ENCODE peak calls at places on chromosomes 2 and 18, in five cellular contexts. One of them, this sample, is unnamed.

GRCh38 chr18:50559750-50560680 is at the start of gene MAPK4:
- DNase-seq in NCI-H524 treated with DMSO at 0.1 percent for 48 hours: no peak
- DNase-seq in cardiac fibroblast: peak; percentile 35
- DNase-seq in activated T-cell treated with anti-CD3 and anti-CD28 coated beads for 1 hour: no peak
- DNase-seq in activated naive CD4-positive, alpha-beta T cell treated with anti-CD3 and anti-CD28 coated beads, Interleukin-2, amount 50 U/mL, for 72 hours: peak; percentile 24
- DNase-seq in this sample: peak; percentile 40

GRCh38 chr2:854460-854859 is 96.2 kb upstream of the SNTG2 start:
- DNase-seq in NCI-H524 treated with DMSO at 0.1 percent for 48 hours: no peak
- DNase-seq in cardiac fibroblast: peak; percentile 8
- DNase-seq in activated T-cell treated with anti-CD3 and anti-CD28 coated beads for 1 hour: no peak
- DNase-seq in activated naive CD4-positive, alpha-beta T cell treated with anti-CD3 and anti-CD28 coated beads, Interleukin-2, amount 50 U/mL, for 72 hours: peak; percentile 65
- DNase-seq in this sample: no peak

GRCh38 chr2:30110773-30111172 is 36.0 kb upstream of the YPEL5 start:
- DNase-seq in NCI-H524 treated with DMSO at 0.1 percent for 48 hours: no peak
- DNase-seq in cardiac fibroblast: no peak
- DNase-seq in activated T-cell treated with anti-CD3 and anti-CD28 coated beads for 1 hour: no peak
- DNase-seq in activated naive CD4-positive, alpha-beta T cell treated with anti-CD3 and anti-CD28 coated beads, Interleukin-2, amount 50 U/mL, for 72 hours: no peak
- DNase-seq in this sample: no peak

GRCh38 chr2:190205643-190206042 is 114.0 kb downstream of the HIBCH start:
- DNase-seq in NCI-H524 treated with DMSO at 0.1 percent for 48 hours: no peak
- DNase-seq in cardiac fibroblast: peak; percentile 75
- DNase-seq in activated T-cell treated with anti-CD3 and anti-CD28 coated beads for 1 hour: no peak
- DNase-seq in activated naive CD4-positive, alpha-beta T cell treated with anti-CD3 and anti-CD28 coated beads, Interleukin-2, amount 50 U/mL, for 72 hours: no peak
- DNase-seq in this sample: no peak

GRCh38 chr2:225691711-225692110 is 292.2 kb downstream of the NYAP2 start:
- DNase-seq in NCI-H524 treated with DMSO at 0.1 percent for 48 hours: no peak
- DNase-seq in cardiac fibroblast: no peak
- DNase-seq in activated T-cell treated with anti-CD3 and anti-CD28 coated beads for 1 hour: no peak
- DNase-seq in activated naive CD4-positive, alpha-beta T cell treated with anti-CD3 and anti-CD28 coated beads, Interleukin-2, amount 50 U/mL, for 72 hours: no peak
- DNase-seq in this sample: no peak

GRCh38 chr2:9634121-9634520 is 3.3 kb upstream of the YWHAQ start:
- DNase-seq in NCI-H524 treated with DMSO at 0.1 percent for 48 hours: no peak
- DNase-seq in cardiac fibroblast: no peak
- DNase-seq in activated T-cell treated with anti-CD3 and anti-CD28 coated beads for 1 hour: no peak
- DNase-seq in activated naive CD4-positive, alpha-beta T cell treated with anti-CD3 and anti-CD28 coated beads, Interleukin-2, amount 50 U/mL, for 72 hours: no peak
- DNase-seq in this sample: no peak

GRCh38 chr2:237230355-237230754 is 144.7 kb downstream of the COPS8 start:
- DNase-seq in NCI-H524 treated with DMSO at 0.1 percent for 48 hours: no peak
- DNase-seq in cardiac fibroblast: no peak
- DNase-seq in activated T-cell treated with anti-CD3 and anti-CD28 coated beads for 1 hour: no peak
- DNase-seq in activated naive CD4-positive, alpha-beta T cell treated with anti-CD3 and anti-CD28 coated beads, Interleukin-2, amount 50 U/mL, for 72 hours: no peak
- DNase-seq in this sample: no peak

GRCh38 chr2:175251425-175252041 is 70.0 kb upstream of the ATP5MC3 start:
- DNase-seq in NCI-H524 treated with DMSO at 0.1 percent for 48 hours: no peak
- DNase-seq in cardiac fibroblast: peak; percentile 61
- DNase-seq in activated T-cell treated with anti-CD3 and anti-CD28 coated beads for 1 hour: no peak
- DNase-seq in activated naive CD4-positive, alpha-beta T cell treated with anti-CD3 and anti-CD28 coated beads, Interleukin-2, amount 50 U/mL, for 72 hours: peak; percentile 11
- DNase-seq in this sample: peak; percentile 72

GRCh38 chr18:24126155-24126947 is 12.5 kb upstream of the CABYR start:
- DNase-seq in NCI-H524 treated with DMSO at 0.1 percent for 48 hours: no peak
- DNase-seq in cardiac fibroblast: peak; percentile 15
- DNase-seq in activated T-cell treated with anti-CD3 and anti-CD28 coated beads for 1 hour: no peak
- DNase-seq in activated naive CD4-positive, alpha-beta T cell treated with anti-CD3 and anti-CD28 coated beads, Interleukin-2, amount 50 U/mL, for 72 hours: no peak
- DNase-seq in this sample: no peak

GRCh38 chr18:74173434-74173750 is 25.1 kb downstream of the TIMM21 start:
- DNase-seq in NCI-H524 treated with DMSO at 0.1 percent for 48 hours: no peak
- DNase-seq in cardiac fibroblast: no peak
- DNase-seq in activated T-cell treated with anti-CD3 and anti-CD28 coated beads for 1 hour: no peak
- DNase-seq in activated naive CD4-positive, alpha-beta T cell treated with anti-CD3 and anti-CD28 coated beads, Interleukin-2, amount 50 U/mL, for 72 hours: no peak
- DNase-seq in this sample: no peak